ENCODE peak calls at places on chromosomes 11 and 22, in four cellular contexts. J is SK-N-SH, Y is tibial nerve, C is DND-41. N is an unnamed sample.

GRCh38 chr11:133361689-133361994 is 170.7 kb downstream of the OPCML start:
- DNase-seq in Y (no peak), J (no peak), C (no peak), N (no peak)

GRCh38 chr22:49404576-49405199 is 423.0 kb downstream of the BRD1 start:
- DNase-seq in C (no peak), Y (no peak), J (no peak), N (no peak)

GRCh38 chr11:123430736-123431356 is 777 bp downstream of the GRAMD1B start:
- DNase-seq in Y (peak; percentile 40), C (peak; percentile 73), J (no peak), N (peak; percentile 20)

GRCh38 chr11:72040497-72041363 is 39.6 kb downstream of the NUMA1 start:
- DNase-seq in Y (peak; percentile 95), C (peak; percentile 84), J (peak; percentile 75), N (peak; percentile 43)

GRCh38 chr22:36331306-36331911 is 56.4 kb downstream of the MYH9 start:
- DNase-seq in C (peak; percentile 91), Y (no peak), J (peak; percentile 57), N (peak; percentile 43)

GRCh38 chr11:110472858-110473257 is 43.1 kb downstream of the FDX1 start:
- DNase-seq in Y (no peak), J (no peak), C (no peak), N (no peak)

GRCh38 chr11:83063073-83063754 is 8.5 kb downstream of the RAB30 start:
- DNase-seq in C (no peak), J (no peak), Y (no peak), N (no peak)

GRCh38 chr11:67270256-67271211 is 4.3 kb downstream of the GRK2 start:
- DNase-seq in C (peak; percentile 63), J (no peak), Y (no peak), N (no peak)

GRCh38 chr22:23675502-23676415 is 15.1 kb upstream of the RGL4 start:
- DNase-seq in Y (no peak), C (no peak), J (no peak), N (no peak)

GRCh38 chr22:19823638-19824196 is 31.0 kb downstream of the GNB1L start:
- DNase-seq in C (peak; percentile 8), Y (no peak), J (no peak), N (no peak)

GRCh38 chr22:24107668-24108067 is 73.6 kb upstream of the SUSD2 start:
- DNase-seq in C (no peak), Y (peak; percentile 78), J (no peak), N (no peak)

GRCh38 chr11:75485742-75486141 is 40.0 kb downstream of the GDPD5 start:
- DNase-seq in J (no peak), Y (no peak), C (no peak), N (no peak)

GRCh38 chr11:118610220-118610772 is 2.9 kb downstream of the PHLDB1 start:
- DNase-seq in J (no peak), C (no peak), Y (no peak), N (no peak)

GRCh38 chr11:72826942-72827480 is 12.8 kb downstream of the ATG16L2 start:
- DNase-seq in Y (no peak), C (no peak), J (no peak), N (no peak)

GRCh38 chr11:88131764-88132470 is 43.3 kb downstream of the RAB38 start:
- DNase-seq in C (no peak), Y (no peak), J (no peak), N (no peak)

GRCh38 chr11:84824624-84825023 is 802.5 kb downstream of the DLG2 start:
- DNase-seq in J (no peak), Y (no peak), C (no peak), N (no peak)

GRCh38 chr11:17762309-17762974 is 27.9 kb downstream of the KCNC1 start:
- DNase-seq in Y (no peak), J (no peak), C (no peak), N (no peak)

GRCh38 chr11:72409458-72409857 is 24.9 kb downstream of the CLPB start:
- DNase-seq in J (no peak), Y (no peak), C (no peak), N (no peak)

GRCh38 chr11:131907371-131907770 is 537.0 kb downstream of the NTM start:
- DNase-seq in Y (no peak), C (no peak), J (no peak), N (no peak)
- H3K27ac ChIP-seq in Y (no peak overlapping the region), C (no peak overlapping the region), J (no peak overlapping the region), N (no peak overlapping the region)

GRCh38 chr22:46087336-46087690 is 63.0 kb upstream of the PPARA start:
- DNase-seq in C (no peak), J (no peak), Y (no peak), N (no peak)

GRCh38 chr22:46089426-46090041 is 60.8 kb upstream of the PPARA start:
- DNase-seq in J (no peak), C (no peak), Y (peak; percentile 13), N (no peak)

GRCh38 chr22:46088541-46089311 is 61.6 kb upstream of the PPARA start:
- DNase-seq in J (no peak), C (no peak), Y (peak; percentile 21), N (no peak)

GRCh38 chr22:46086577-46087335 is 63.6 kb upstream of the PPARA start:
- DNase-seq in Y (peak; percentile 13), C (no peak), J (peak; percentile 70), N (no peak)

GRCh38 chr22:46087816-46088277 is 62.5 kb upstream of the PPARA start:
- DNase-seq in Y (peak; percentile 93), J (peak; percentile 94), C (peak; percentile 40), N (no peak)
- H3K27ac ChIP-seq in Y (peak overlapping the region; percentile 82), J (peak overlapping the region; percentile 100), C (no peak overlapping the region), N (no peak overlapping the region)

GRCh38 chr11:103396237-103396636 is 287.0 kb downstream of the DYNC2H1 start:
- DNase-seq in C (no peak), J (no peak), Y (no peak), N (no peak)
- H3K27ac ChIP-seq in C (no peak overlapping the region), J (peak overlapping the region; percentile 76), Y (no peak overlapping the region), N (no peak overlapping the region)

GRCh38 chr22:28903080-28903479 is 19.7 kb downstream of the ZNRF3 start:
- DNase-seq in Y (no peak), J (no peak), C (no peak), N (no peak)

GRCh38 chr22:28905433-28905832 is 22.1 kb downstream of the ZNRF3 start:
- DNase-seq in C (no peak), Y (no peak), J (no peak), N (no peak)

GRCh38 chr22:28902490-28902889 is 19.1 kb downstream of the ZNRF3 start:
- DNase-seq in Y (no peak), C (no peak), J (no peak), N (no peak)

GRCh38 chr22:28904211-28904808 is 20.9 kb downstream of the ZNRF3 start:
- DNase-seq in Y (no peak), J (no peak), C (no peak), N (no peak)

GRCh38 chr22:28903719-28904118 is 20.3 kb downstream of the ZNRF3 start:
- DNase-seq in C (no peak), J (no peak), Y (no peak), N (no peak)
- H3K27ac ChIP-seq in C (no peak overlapping the region), J (no peak overlapping the region), Y (peak overlapping the region; percentile 34), N (no peak overlapping the region)

GRCh38 chr11:126664193-126664592 is 308.7 kb downstream of the ST3GAL4 start:
- DNase-seq in C (no peak), J (no peak), Y (no peak), N (no peak)

GRCh38 chr11:126661051-126661450 is 305.6 kb downstream of the ST3GAL4 start:
- DNase-seq in Y (no peak), J (no peak), C (no peak), N (no peak)

GRCh38 chr11:126662055-126662790 is 306.7 kb downstream of the ST3GAL4 start:
- DNase-seq in C (no peak), Y (no peak), J (no peak), N (no peak)

GRCh38 chr11:126669416-126669815 is 313.9 kb downstream of the ST3GAL4 start:
- DNase-seq in C (no peak), Y (no peak), J (no peak), N (no peak)

DNA sequence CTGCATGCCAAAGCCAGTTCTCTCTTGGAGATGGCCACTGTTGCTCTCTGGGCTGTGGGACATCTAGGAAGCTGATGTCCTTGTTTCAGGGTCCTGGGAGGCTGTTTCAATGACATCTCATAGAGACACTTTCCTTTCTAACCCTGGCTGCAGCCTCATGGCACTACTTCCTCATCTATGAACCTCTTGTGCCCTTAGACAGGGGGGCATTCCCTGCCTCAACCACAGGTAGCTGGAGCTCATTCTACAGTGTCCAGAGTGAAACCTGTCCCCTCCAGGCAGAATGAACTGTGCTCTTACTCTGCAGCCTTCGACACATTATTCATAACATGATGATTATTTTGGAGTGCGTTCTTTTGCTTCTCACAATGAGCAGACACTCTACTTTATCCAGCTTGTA is 309.2 kb downstream of the ST3GAL4 start:
- DNase-seq in Y (no peak), J (no peak), C (no peak), N (no peak)
- H3K27ac ChIP-seq in Y (no peak overlapping the region), J (no peak overlapping the region), C (no peak overlapping the region), N (no peak overlapping the region)

GRCh38 chr22:17064498-17065100 is 20.2 kb upstream of the IL17RA start:
- DNase-seq in J (no peak), Y (no peak), C (no peak), N (no peak)
- H3K27ac ChIP-seq in J (no peak overlapping the region), Y (no peak overlapping the region), C (no peak overlapping the region), N (no peak overlapping the region)

DNA sequence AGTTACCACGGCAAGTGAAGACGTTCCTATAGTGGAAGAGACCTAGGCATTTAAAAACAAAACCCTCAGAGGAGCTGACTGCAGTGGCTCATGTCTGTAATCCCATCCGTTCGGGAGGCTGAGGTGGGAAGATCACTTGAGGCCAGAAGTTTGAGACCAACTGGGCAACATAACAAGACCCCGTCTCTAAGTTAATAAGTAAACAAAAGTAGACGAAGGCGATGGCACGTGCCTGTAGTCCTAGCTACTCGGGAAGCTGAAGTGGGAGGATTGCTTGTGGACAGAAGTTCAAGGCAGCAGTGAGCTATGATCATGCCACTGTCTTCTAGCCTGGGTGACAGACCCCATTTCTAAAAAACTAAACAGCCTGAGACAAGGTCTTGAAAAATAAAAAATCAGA is 3.8 kb upstream of the ADSL start:
- DNase-seq in J (no peak), Y (no peak), C (no peak), N (no peak)
- H3K27ac ChIP-seq in J (no peak overlapping the region), Y (no peak overlapping the region), C (no peak overlapping the region), N (no peak overlapping the region)

GRCh38 chr11:131372243-131372930 is 2.0 kb downstream of the NTM start:
- DNase-seq in C (no peak), Y (no peak), J (peak; percentile 14), N (no peak)
- H3K27ac ChIP-seq in C (no peak overlapping the region), Y (no peak overlapping the region), J (no peak overlapping the region), N (no peak overlapping the region)

N was measured in iPS DF 6.9.